ENCODE peak calls at places on chromosomes 16 and 17, in eight cellular contexts. V is fibroblast of lung; X is mesendoderm; O is CD8-positive, alpha-beta T cell; L is aorta; D is heart right ventricle; B is PC-3; Z is kidney. H is an unnamed sample.

GRCh38 chr17:73069846-73070245 is 22.6 kb downstream of the SLC39A11 start:
- DNase-seq in O (no peak), B (no peak), X (no peak), V (no peak), D (no peak), Z (no peak), L (no peak), H (no peak)

GRCh38 chr16:78413651-78414050 is 314.2 kb downstream of the WWOX start:
- DNase-seq in D (no peak), B (no peak), O (no peak), X (peak), Z (no peak), V (no peak), L (no peak), H (no peak)

GRCh38 chr17:1377334-1377733 is 22.7 kb downstream of the YWHAE start:
- DNase-seq in X (no peak), O (no peak), L (no peak), Z (no peak), V (no peak), B (no peak), D (no peak), H (no peak)

GRCh38 chr17:37493249-37494027 is 3.7 kb downstream of the DUSP14 start:
- DNase-seq in X (no peak), Z (no peak), L (no peak), V (peak), O (no peak), D (no peak), B (peak), H (peak)

GRCh38 chr17:48608921-48609505 is 1.8 kb downstream of the HOXB7 start:
- DNase-seq in D (no peak), Z (no peak), X (no peak), L (no peak), V (no peak), B (no peak), O (no peak), H (no peak)

GRCh38 chr17:69709441-69709840 is 294.9 kb downstream of the MAP2K6 start:
- DNase-seq in Z (no peak), D (no peak), X (no peak), V (no peak), O (no peak), L (no peak), B (no peak), H (no peak)

GRCh38 chr16:17108596-17108995 is 362.2 kb downstream of the XYLT1 start:
- DNase-seq in V (no peak), X (no peak), Z (no peak), L (no peak), B (no peak), O (no peak), D (no peak), H (no peak)

GRCh38 chr17:66873962-66874361 is 39.0 kb downstream of the CACNG5 start:
- DNase-seq in X (no peak), L (no peak), D (no peak), B (no peak), O (no peak), V (no peak), Z (no peak), H (no peak)

GRCh38 chr17:43667506-43668438 is 6.0 kb upstream of the MEOX1 start:
- DNase-seq in D (no peak), V (peak), L (no peak), Z (no peak), B (peak), X (no peak), O (no peak), H (peak)

GRCh38 chr17:32489320-32490100 is 2.7 kb downstream of the CDK5R1 start:
- DNase-seq in X (no peak), O (no peak), L (no peak), Z (no peak), D (no peak), V (no peak), B (no peak), H (no peak)

GRCh38 chr16:56950881-56951771 is 10.6 kb upstream of the CETP start:
- DNase-seq in Z (no peak), D (peak), X (peak), L (peak), V (peak), B (peak), O (peak), H (peak)

GRCh38 chr17:73067075-73067474 is 25.4 kb downstream of the SLC39A11 start:
- DNase-seq in L (no peak), O (no peak), V (peak), B (no peak), D (no peak), X (no peak), Z (no peak), H (no peak)

GRCh38 chr16:8776193-8776592 is 21.2 kb downstream of the TMEM186 start:
- DNase-seq in V (no peak), L (no peak), X (peak), D (no peak), B (peak), O (no peak), Z (no peak), H (no peak)

GRCh38 chr17:17227608-17228520 is 9.1 kb downstream of the FLCN start:
- DNase-seq in V (no peak), X (no peak), L (no peak), B (no peak), Z (peak), O (no peak), D (peak), H (no peak)

GRCh38 chr17:40903129-40903847 is 18.2 kb upstream of the KRT20 start:
- DNase-seq in X (no peak), Z (no peak), D (no peak), L (no peak), B (peak), O (no peak), V (peak), H (peak)

GRCh38 chr17:19317359-19318095 is 45.0 kb downstream of the B9D1 start:
- DNase-seq in Z (peak), X (peak), B (no peak), D (peak), O (no peak), L (no peak), V (peak), H (peak)

GRCh38 chr16:82655315-82655714 is 28.5 kb downstream of the CDH13 start:
- DNase-seq in O (peak), B (no peak), L (peak), X (peak), D (no peak), V (peak), Z (no peak), H (peak)

GRCh38 chr17:16676645-16677044 is 13.4 kb upstream of the CCDC144A start:
- DNase-seq in X (no peak), V (no peak), D (no peak), Z (no peak), L (no peak), B (no peak), O (no peak), H (no peak)

GRCh38 chr17:29292071-29292991 is 1.6 kb downstream of the NUFIP2 start:
- DNase-seq in Z (peak), X (peak), B (peak), O (peak), D (peak), L (peak), V (peak), H (peak)

GRCh38 chr17:71899317-71899716 is 221.5 kb upstream of the SOX9 start:
- DNase-seq in B (peak), L (no peak), V (peak), X (no peak), O (no peak), Z (no peak), D (no peak), H (no peak)

GRCh38 chr16:87550510-87550961 is 51.8 kb upstream of the JPH3 start:
- DNase-seq in V (no peak), L (no peak), B (peak), O (peak), Z (no peak), D (peak), X (peak), H (peak)

GRCh38 chr16:67884-68789 is 4.3 kb downstream of the RHBDF1 start:
- DNase-seq in L (peak), V (no peak), D (peak), O (no peak), B (no peak), X (no peak), Z (peak), H (peak)

GRCh38 chr17:3754458-3755334 is 31.0 kb downstream of the HASPIN start:
- DNase-seq in B (peak), X (peak), V (no peak), D (no peak), L (no peak), Z (peak), O (peak), H (no peak)

GRCh38 chr17:82941021-82942001 is 101.5 kb upstream of the ZNF750 start:
- DNase-seq in L (peak), X (no peak), B (no peak), O (no peak), D (peak), Z (peak), V (no peak), H (no peak)

GRCh38 chr16:83393196-83393981 is 414.4 kb upstream of the HSBP1 start:
- DNase-seq in Z (no peak), V (peak), B (peak), X (peak), O (no peak), D (no peak), L (no peak), H (peak)

GRCh38 chr16:22192261-22193133 is 13.6 kb upstream of the EEF2K start:
- DNase-seq in X (no peak), D (peak), B (peak), O (peak), L (peak), Z (peak), V (peak), H (peak)

GRCh38 chr16:2089676-2090480 is 42.1 kb downstream of the TSC2 start:
- DNase-seq in Z (no peak), D (no peak), V (no peak), L (no peak), O (no peak), B (no peak), X (no peak), H (no peak)

GRCh38 chr17:45311762-45312476 is 4.9 kb downstream of the MAP3K14 start:
- DNase-seq in O (peak), V (peak), D (peak), Z (peak), B (peak), L (no peak), X (peak), H (no peak)

GRCh38 chr17:67221062-67221998 is 23.7 kb downstream of the HELZ start:
- DNase-seq in B (peak), X (peak), Z (no peak), V (peak), O (no peak), D (no peak), L (no peak), H (no peak)

DNA sequence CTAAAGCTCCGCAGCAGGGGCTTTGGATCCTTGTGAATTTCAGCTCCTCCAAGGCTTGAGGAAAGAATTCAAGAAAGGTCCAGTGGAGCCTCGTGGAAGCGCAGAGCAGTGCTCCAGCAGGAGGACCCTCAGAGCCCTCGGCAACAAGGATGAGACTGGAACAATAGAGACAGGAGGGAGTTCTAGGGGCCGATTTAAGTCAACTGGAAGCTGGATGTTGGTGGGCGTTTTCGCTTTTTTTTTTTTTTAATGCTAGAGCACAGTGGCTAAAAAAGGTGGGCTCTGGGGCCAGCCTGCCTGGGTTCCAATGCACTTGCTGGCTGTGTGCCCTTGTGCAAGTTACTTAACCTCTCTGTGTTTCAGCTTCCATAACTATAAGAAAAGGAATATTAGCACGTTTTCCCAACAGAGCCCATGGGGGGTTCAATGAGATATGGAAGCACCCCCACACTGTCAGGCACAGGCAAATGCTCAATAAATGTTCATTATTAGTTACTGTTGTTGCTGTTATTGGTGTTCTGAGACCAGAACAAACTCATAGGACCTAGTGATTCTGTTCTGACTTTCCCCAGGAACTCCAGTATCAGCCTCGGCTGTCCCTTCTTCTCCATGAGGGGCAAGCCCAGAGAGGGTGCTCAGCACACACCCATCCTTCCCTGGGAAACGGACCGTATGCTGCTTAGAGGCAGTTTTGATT is 5.3 kb upstream of the CBX8 start:
- DNase-seq in D (no peak), X (no peak), V (no peak), O (no peak), Z (no peak), B (no peak), L (no peak), H (no peak)
- H3K4me3 ChIP-seq in D (no peak), X (no peak), V (no peak), O (no peak), Z (no peak), B (no peak), L (no peak), H (no peak)

GRCh38 chr17:68435876-68436842 is 21.1 kb downstream of the WIPI1 start:
- DNase-seq in X (peak), Z (no peak), V (peak), L (peak), D (peak), B (peak), O (peak), H (peak)

GRCh38 chr17:68440526-68440925 is 16.8 kb downstream of the WIPI1 start:
- DNase-seq in V (no peak), Z (no peak), L (no peak), O (no peak), B (no peak), D (no peak), X (no peak), H (no peak)

GRCh38 chr17:68439656-68440290 is 17.5 kb downstream of the WIPI1 start:
- DNase-seq in B (no peak), X (no peak), D (no peak), Z (no peak), V (no peak), L (no peak), O (no peak), H (no peak)

GRCh38 chr17:68435361-68435760 is 21.9 kb downstream of the WIPI1 start:
- DNase-seq in X (no peak), D (no peak), L (no peak), V (no peak), B (no peak), O (no peak), Z (no peak), H (no peak)

DNA sequence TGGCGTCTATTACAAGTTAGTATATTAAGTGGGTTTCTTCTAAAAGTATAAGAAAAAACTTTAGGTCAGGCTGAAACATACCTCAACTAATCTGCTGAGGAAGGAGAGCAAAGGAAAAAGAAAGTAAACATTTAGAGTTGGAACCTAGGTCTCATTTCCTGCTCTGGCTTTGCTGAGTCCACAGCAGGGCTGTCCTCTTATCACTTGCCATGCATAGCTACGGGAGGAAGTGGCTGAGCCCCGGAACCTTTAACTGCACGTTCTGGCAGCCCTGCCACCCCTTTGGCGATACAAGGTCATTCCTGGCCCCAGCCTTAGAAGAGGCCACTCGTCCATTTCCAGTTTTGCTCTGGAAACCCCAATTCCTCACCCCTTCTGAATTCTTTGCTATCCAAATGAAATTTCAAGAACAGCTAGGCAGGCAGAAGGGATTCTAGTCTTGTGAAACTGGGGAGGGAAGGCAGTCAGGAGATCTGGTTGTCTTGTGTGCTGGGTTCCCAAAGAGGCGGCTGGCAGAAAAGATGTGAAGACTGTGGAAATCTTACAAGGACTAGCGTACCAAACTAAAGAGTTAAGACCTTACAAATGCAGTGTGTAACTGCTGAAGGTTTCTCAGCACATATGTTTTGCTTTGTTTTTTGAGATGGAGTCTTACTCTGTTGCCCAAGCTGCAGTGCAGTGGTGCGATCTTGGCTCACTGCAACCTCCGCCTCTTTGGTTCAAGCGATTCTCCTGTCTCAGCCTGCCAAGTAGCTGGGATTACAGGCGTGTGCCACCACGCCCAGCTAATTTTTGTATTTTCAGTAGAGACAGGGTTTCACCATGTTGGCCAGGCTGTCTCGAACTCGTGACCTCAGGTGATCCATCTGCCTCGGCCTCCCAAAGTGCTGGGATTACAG is 19.1 kb downstream of the WIPI1 start:
- DNase-seq in O (peak), V (peak), D (peak), B (no peak), L (no peak), Z (no peak), X (peak), H (peak)
- H3K4me3 ChIP-seq in O (peak), V (no peak), D (no peak), B (no peak), L (no peak), Z (no peak), X (no peak), H (no peak)

GRCh38 chr16:67760831-67761230 is 41.7 kb upstream of the GFOD2 start:
- DNase-seq in B (no peak), L (no peak), O (no peak), Z (peak), V (no peak), X (no peak), D (no peak), H (no peak)
- H3K4me3 ChIP-seq in B (no peak), L (no peak), O (no peak), Z (no peak), V (no peak), X (no peak), D (no peak), H (no peak)

GRCh38 chr16:81455720-81456494 is 11.3 kb downstream of the CMIP start:
- DNase-seq in Z (no peak), O (no peak), B (no peak), X (no peak), L (no peak), V (no peak), D (no peak), H (no peak)
- H3K4me3 ChIP-seq in Z (peak), O (no peak), B (no peak), X (no peak), L (no peak), V (no peak), D (no peak), H (no peak)

GRCh38 chr16:66020642-66021041 is 345.8 kb upstream of the CDH5 start:
- DNase-seq in Z (no peak), D (no peak), O (no peak), X (no peak), L (no peak), V (peak), B (peak), H (no peak)
- H3K4me3 ChIP-seq in Z (no peak), D (no peak), O (no peak), X (no peak), L (no peak), V (no peak), B (no peak), H (no peak)

GRCh38 chr16:30115238-30115637 is 1.9 kb upstream of the GDPD3 start:
- DNase-seq in V (no peak), X (no peak), D (no peak), O (no peak), Z (no peak), L (no peak), B (no peak), H (no peak)

GRCh38 chr16:30114411-30114810 is 1.1 kb upstream of the GDPD3 start:
- DNase-seq in D (no peak), L (no peak), V (no peak), B (no peak), O (no peak), X (no peak), Z (no peak), H (no peak)

GRCh38 chr16:30112197-30113030 is 923 bp downstream of the GDPD3 start:
- DNase-seq in D (peak), V (peak), Z (peak), O (peak), X (peak), L (peak), B (peak), H (no peak)

GRCh38 chr16:30113031-30113710 is at the start of gene GDPD3:
- DNase-seq in X (no peak), Z (peak), D (peak), O (no peak), V (no peak), L (no peak), B (peak), H (no peak)

DNA sequence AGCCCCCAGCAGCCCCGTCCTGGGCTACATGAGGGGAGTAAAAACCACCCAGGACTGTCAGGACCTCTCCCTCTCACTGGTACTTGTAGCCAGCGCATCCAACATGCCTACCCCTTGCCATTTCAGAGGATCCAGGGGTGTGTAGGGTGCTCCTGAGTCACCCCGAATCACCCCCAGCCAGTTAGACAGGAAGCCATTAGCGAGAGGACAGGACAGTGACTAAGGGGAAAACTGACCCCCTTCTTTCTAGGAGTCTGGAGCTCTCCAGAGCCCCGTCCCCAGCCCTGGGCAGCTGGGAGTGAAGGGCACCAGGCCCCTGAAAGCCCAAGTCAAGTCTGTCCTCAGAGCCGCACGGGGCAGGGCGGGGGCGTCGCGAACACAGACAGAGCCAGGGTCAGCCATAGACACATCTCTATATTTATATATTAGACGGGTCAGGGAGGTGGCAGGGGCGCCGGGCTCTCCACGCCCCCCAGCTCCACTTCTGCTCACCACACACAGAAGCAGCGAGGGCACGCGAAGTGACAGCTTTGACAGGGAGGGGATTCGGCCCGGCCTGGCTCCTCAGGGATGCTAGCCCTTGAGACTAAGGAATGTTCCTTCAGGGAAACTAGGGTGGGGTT is 485 bp upstream of the GDPD3 start:
- DNase-seq in L (no peak), X (no peak), O (no peak), Z (no peak), V (no peak), B (no peak), D (no peak), H (no peak)
- H3K4me3 ChIP-seq in L (no peak), X (no peak), O (no peak), Z (no peak), V (no peak), B (no peak), D (no peak), H (no peak)

GRCh38 chr17:58060596-58061191 is 22.5 kb upstream of the DYNLL2 start:
- DNase-seq in Z (no peak), O (no peak), B (no peak), D (peak), V (peak), X (no peak), L (peak), H (peak)
- H3K4me3 ChIP-seq in Z (no peak), O (no peak), B (no peak), D (no peak), V (no peak), X (no peak), L (no peak), H (no peak)

H was measured in foreskin fibroblast.